ENCODE peak calls at places on chromosome 4, in ten cellular contexts. Z, M, E, C, H, Y, A, O, J and V are unnamed samples.

GRCh38 chr4:76895619-76896018 is 2.3 kb downstream of the SOWAHB start:
- DNase-seq in Z (no peak), M (no peak), E (no peak), C (no peak), H (no peak), Y (no peak), A (no peak), O (no peak), J (no peak), V (no peak)

GRCh38 chr4:6232836-6233785 is 32.8 kb upstream of the JAKMIP1 start:
- DNase-seq in Z (no peak), M (no peak), E (no peak), C (no peak), H (no peak), Y (no peak), A (no peak), O (no peak), J (no peak), V (no peak)

GRCh38 chr4:170497729-170498128 is 408.0 kb upstream of the AADAT start:
- DNase-seq in Z (no peak), M (no peak), E (no peak), C (no peak), H (no peak), Y (no peak), A (no peak), O (no peak), J (no peak), V (no peak)

GRCh38 chr4:182179105-182179504 is 64.1 kb upstream of the TENM3 start:
- DNase-seq in Z (peak; percentile 92), M (no peak), E (no peak), C (peak; percentile 55), H (no peak), Y (peak; percentile 42), A (no peak), O (no peak), J (no peak), V (peak; percentile 28)

GRCh38 chr4:153418114-153418513 is 48.0 kb upstream of the TMEM131L start:
- DNase-seq in Z (peak; percentile 81), M (no peak), E (no peak), C (peak; percentile 57), H (no peak), Y (no peak), A (no peak), O (no peak), J (no peak), V (no peak)

GRCh38 chr4:45122406-45122805 is 396.1 kb upstream of the GNPDA2 start:
- DNase-seq in Z (no peak), M (no peak), E (no peak), C (no peak), H (no peak), Y (no peak), A (no peak), O (no peak), J (no peak), V (no peak)

GRCh38 chr4:111883557-111883999 is 261.7 kb upstream of the FAM241A start:
- DNase-seq in Z (no peak), M (no peak), E (no peak), C (no peak), H (peak; percentile 72), Y (no peak), A (no peak), O (no peak), J (no peak), V (no peak)

GRCh38 chr4:10587697-10588096 is 96.9 kb downstream of the CLNK start:
- DNase-seq in Z (no peak), M (no peak), E (no peak), C (peak; percentile 22), H (no peak), Y (no peak), A (peak; percentile 11), O (no peak), J (no peak), V (no peak)

GRCh38 chr4:114378306-114378903 is 220.2 kb upstream of the UGT8 start:
- DNase-seq in Z (peak; percentile 44), M (no peak), E (peak; percentile 11), C (peak; percentile 74), H (no peak), Y (peak; percentile 74), A (no peak), O (no peak), J (no peak), V (peak; percentile 44)

GRCh38 chr4:7041851-7042696 is 1.1 kb upstream of the TADA2B start:
- DNase-seq in Z (peak; percentile 15), M (peak; percentile 29), E (peak; percentile 47), C (no peak), H (peak; percentile 30), Y (peak; percentile 41), A (no peak), O (peak; percentile 63), J (peak; percentile 53), V (no peak)

GRCh38 chr4:139617702-139618490 is 47.7 kb upstream of the MGST2 start:
- DNase-seq in Z (peak; percentile 70), M (peak; percentile 44), E (no peak), C (no peak), H (no peak), Y (peak; percentile 33), A (no peak), O (no peak), J (no peak), V (no peak)

GRCh38 chr4:18981234-18981615 is 959.7 kb upstream of the LCORL start:
- DNase-seq in Z (no peak), M (no peak), E (no peak), C (no peak), H (no peak), Y (no peak), A (no peak), O (no peak), J (no peak), V (no peak)

GRCh38 chr4:153467154-153467896 is 1.2 kb downstream of the TMEM131L start:
- DNase-seq in Z (no peak), M (peak; percentile 47), E (peak; percentile 68), C (no peak), H (peak; percentile 69), Y (no peak), A (peak; percentile 45), O (peak; percentile 36), J (peak; percentile 48), V (no peak)